ENCODE peak calls at places on chromosomes 13 and 19, in five cellular contexts. I is gastrocnemius medialis, V is ascending aorta, N is NCI-H345, X is amniotic stem cell. S is an unnamed sample.

GRCh38 chr19:56538254-56538760 is 441 bp upstream of the ZFP28 start:
- DNase-seq in X (peak), V (peak), I (peak), N (peak), S (peak)

GRCh38 chr19:19647037-19647835 is 3.8 kb upstream of the GMIP start:
- DNase-seq in V (no peak), I (no peak), X (no peak), N (no peak), S (no peak)

GRCh38 chr13:50843256-50844043 is at the start of gene DLEU7:
- DNase-seq in X (no peak), N (no peak), I (no peak), V (no peak), S (no peak)

GRCh38 chr13:29548722-29549446 is 46.6 kb downstream of the SLC7A1 start:
- DNase-seq in I (no peak), N (no peak), X (no peak), V (no peak), S (no peak)

GRCh38 chr19:35213678-35214632 is 14.6 kb downstream of the FAM187B start:
- DNase-seq in N (peak), X (peak), I (peak), V (peak), S (peak)

GRCh38 chr19:50779504-50780457 is 9.5 kb downstream of the GPR32 start:
- DNase-seq in I (no peak), V (no peak), X (no peak), N (no peak), S (no peak)

GRCh38 chr19:36331353-36332228 is 47.4 kb downstream of the ZFP14 start:
- DNase-seq in N (peak), X (peak), V (peak), I (peak), S (peak)

GRCh38 chr13:54373211-54373610 is 1344.6 kb downstream of the OLFM4 start:
- DNase-seq in X (no peak), N (peak), V (no peak), I (no peak), S (no peak)

GRCh38 chr19:2431318-2432055 is 4.1 kb upstream of the TIMM13 start:
- DNase-seq in N (no peak), I (no peak), V (no peak), X (no peak), S (no peak)

GRCh38 chr19:48963371-48964204 is 1.5 kb upstream of the FTL start:
- DNase-seq in X (peak), V (peak), I (peak), N (no peak), S (peak)

GRCh38 chr19:31819837-31820236 is 470.6 kb upstream of the TSHZ3 start:
- DNase-seq in N (no peak), V (no peak), I (no peak), X (no peak), S (no peak)

GRCh38 chr13:74197686-74198085 is 63.5 kb upstream of the KLF12 start:
- DNase-seq in N (no peak), V (no peak), I (no peak), X (no peak), S (no peak)

GRCh38 chr19:46481947-46482346 is 10.6 kb upstream of the PNMA8A start:
- DNase-seq in N (no peak), I (no peak), V (no peak), X (no peak), S (no peak)

GRCh38 chr13:82758056-82758455 is 1124.2 kb downstream of the SLITRK1 start:
- DNase-seq in I (no peak), N (no peak), X (no peak), V (no peak), S (no peak)

GRCh38 chr13:110713981-110714797 is 689 bp downstream of the ING1 start:
- DNase-seq in X (no peak), I (peak), V (peak), N (peak), S (peak)

GRCh38 chr13:62096652-62097051 is 681.0 kb upstream of the PCDH20 start:
- DNase-seq in X (no peak), N (no peak), I (no peak), V (no peak), S (no peak)

GRCh38 chr13:102399791-102400618 is 1.8 kb downstream of the FGF14 start:
- DNase-seq in I (no peak), X (no peak), V (no peak), N (peak), S (peak)

GRCh38 chr13:24068472-24068871 is 92.0 kb upstream of the SPATA13 start:
- DNase-seq in I (no peak), N (no peak), X (peak), V (no peak), S (no peak)

S was measured in upper lobe of right lung.